ENCODE peak calls at places on chromosomes 2 and 18, in four cellular contexts. One of them, this sample, is unnamed.

GRCh38 chr2:74293191-74294065 is 49.8 kb downstream of the SLC4A5 start:
- DNase-seq in GM23338: no peak
- DNase-seq in neural progenitor cell: no peak
- DNase-seq in HepG2: no peak
- DNase-seq in this sample: no peak

GRCh38 chr2:146221826-146222225 is 1623.0 kb upstream of the ACVR2A start:
- DNase-seq in GM23338: no peak
- DNase-seq in HepG2: no peak
- DNase-seq in neural progenitor cell: no peak
- DNase-seq in this sample: no peak

GRCh38 chr2:878245-878930 is 72.3 kb upstream of the SNTG2 start:
- DNase-seq in neural progenitor cell: no peak
- DNase-seq in GM23338: no peak
- DNase-seq in HepG2: no peak
- DNase-seq in this sample: no peak

GRCh38 chr2:127320067-127320466 is 26.1 kb upstream of the ERCC3 start:
- DNase-seq in GM23338: no peak
- DNase-seq in HepG2: no peak
- DNase-seq in neural progenitor cell: no peak
- DNase-seq in this sample: no peak

GRCh38 chr2:218395090-218395444 is 4.6 kb upstream of the CTDSP1 start:
- DNase-seq in neural progenitor cell: no peak
- DNase-seq in HepG2: no peak
- DNase-seq in GM23338: no peak
- DNase-seq in this sample: no peak

GRCh38 chr2:121408641-121409040 is 122.0 kb upstream of the RNU4ATAC start:
- DNase-seq in GM23338: no peak
- DNase-seq in HepG2: no peak
- DNase-seq in neural progenitor cell: no peak
- DNase-seq in this sample: no peak

GRCh38 chr2:14272396-14273077 is 360.0 kb upstream of the LRATD1 start:
- DNase-seq in neural progenitor cell: no peak
- DNase-seq in GM23338: no peak
- DNase-seq in HepG2: no peak
- DNase-seq in this sample: no peak

GRCh38 chr2:235740821-235741220 is 247.0 kb downstream of the AGAP1 start:
- DNase-seq in neural progenitor cell: peak
- DNase-seq in HepG2: peak
- DNase-seq in GM23338: peak
- DNase-seq in this sample: peak

GRCh38 chr2:23871206-23871605 is 55.7 kb downstream of the ATAD2B start:
- DNase-seq in GM23338: no peak
- DNase-seq in neural progenitor cell: no peak
- DNase-seq in HepG2: no peak
- DNase-seq in this sample: no peak

GRCh38 chr2:239578381-239578780 is 177.6 kb upstream of the HDAC4 start:
- DNase-seq in HepG2: no peak
- DNase-seq in GM23338: no peak
- DNase-seq in neural progenitor cell: no peak
- DNase-seq in this sample: no peak

GRCh38 chr18:24231773-24232735 is 93.2 kb downstream of the CABYR start:
- DNase-seq in GM23338: no peak
- DNase-seq in neural progenitor cell: no peak
- DNase-seq in HepG2: no peak
- DNase-seq in this sample: peak

GRCh38 chr2:216286616-216287231 is 85.6 kb downstream of the MARCHF4 start:
- DNase-seq in HepG2: no peak
- DNase-seq in GM23338: no peak
- DNase-seq in neural progenitor cell: no peak
- DNase-seq in this sample: no peak

GRCh38 chr2:43188561-43189386 is 37.6 kb downstream of the ZFP36L2 start:
- DNase-seq in HepG2: no peak
- DNase-seq in GM23338: no peak
- DNase-seq in neural progenitor cell: no peak
- DNase-seq in this sample: no peak

GRCh38 chr2:48344441-48344756 is 185.6 kb upstream of the STON1 start:
- DNase-seq in neural progenitor cell: no peak
- DNase-seq in GM23338: no peak
- DNase-seq in HepG2: no peak
- DNase-seq in this sample: no peak

GRCh38 chr18:4319738-4320677 is 135.1 kb downstream of the DLGAP1 start:
- DNase-seq in HepG2: no peak
- DNase-seq in GM23338: no peak
- DNase-seq in neural progenitor cell: no peak
- DNase-seq in this sample: peak

GRCh38 chr2:20115902-20116301 is 64.5 kb upstream of the LAPTM4A start:
- DNase-seq in GM23338: no peak
- DNase-seq in HepG2: no peak
- DNase-seq in neural progenitor cell: no peak
- DNase-seq in this sample: no peak

GRCh38 chr2:224968051-224968450 is 74.2 kb downstream of the DOCK10 start:
- DNase-seq in neural progenitor cell: no peak
- DNase-seq in HepG2: no peak
- DNase-seq in GM23338: no peak
- DNase-seq in this sample: no peak

GRCh38 chr2:132766573-132766972 is 96.6 kb upstream of the LYPD1 start:
- DNase-seq in GM23338: no peak
- DNase-seq in HepG2: no peak
- DNase-seq in neural progenitor cell: no peak
- DNase-seq in this sample: no peak

GRCh38 chr2:44747794-44748193 is 193.7 kb upstream of the SIX3 start:
- DNase-seq in neural progenitor cell: no peak
- DNase-seq in HepG2: no peak
- DNase-seq in GM23338: no peak
- DNase-seq in this sample: no peak

GRCh38 chr2:28990445-28990844 is 9.3 kb downstream of the TOGARAM2 start:
- DNase-seq in neural progenitor cell: no peak
- DNase-seq in HepG2: no peak
- DNase-seq in GM23338: no peak
- DNase-seq in this sample: no peak

GRCh38 chr2:113156278-113157107 is 17.3 kb upstream of the PSD4 start:
- DNase-seq in HepG2: peak
- DNase-seq in GM23338: peak
- DNase-seq in neural progenitor cell: no peak
- DNase-seq in this sample: no peak

GRCh38 chr2:30530346-30530745 is 83.3 kb downstream of the LCLAT1 start:
- DNase-seq in GM23338: no peak
- DNase-seq in neural progenitor cell: no peak
- DNase-seq in HepG2: no peak
- DNase-seq in this sample: no peak

GRCh38 chr2:226256709-226257401 is 542.8 kb downstream of the IRS1 start:
- DNase-seq in HepG2: no peak
- DNase-seq in GM23338: no peak
- DNase-seq in neural progenitor cell: no peak
- DNase-seq in this sample: no peak

GRCh38 chr2:184351126-184351525 is 247.2 kb upstream of the ZNF804A start:
- DNase-seq in HepG2: no peak
- DNase-seq in GM23338: no peak
- DNase-seq in neural progenitor cell: no peak
- DNase-seq in this sample: no peak

GRCh38 chr2:23502096-23502495 is 117.1 kb downstream of the KLHL29 start:
- DNase-seq in HepG2: no peak
- DNase-seq in GM23338: peak
- DNase-seq in neural progenitor cell: no peak
- DNase-seq in this sample: no peak

GRCh38 chr2:218028562-218029348 is 26.0 kb upstream of the TNS1 start:
- DNase-seq in HepG2: no peak
- DNase-seq in GM23338: no peak
- DNase-seq in neural progenitor cell: no peak
- DNase-seq in this sample: no peak

GRCh38 chr18:50298443-50299284 is 11.2 kb upstream of the CXXC1 start:
- DNase-seq in GM23338: peak
- DNase-seq in neural progenitor cell: no peak
- DNase-seq in HepG2: no peak
- DNase-seq in this sample: no peak
- TF ChIP-seq EZH2 in GM23338: peak
- TF ChIP-seq EZH2 in neural progenitor cell: no peak
- TF ChIP-seq EZH2 in HepG2: no peak
- TF ChIP-seq EZH2 in this sample: no peak

GRCh38 chr2:231393149-231394131 is 2.1 kb upstream of the B3GNT7 start:
- DNase-seq in GM23338: peak
- DNase-seq in HepG2: peak
- DNase-seq in neural progenitor cell: peak
- DNase-seq in this sample: no peak

GRCh38 chr2:231397011-231397927 is 1.8 kb downstream of the B3GNT7 start:
- DNase-seq in neural progenitor cell: no peak
- DNase-seq in GM23338: no peak
- DNase-seq in HepG2: no peak
- DNase-seq in this sample: no peak

GRCh38 chr2:231394201-231395141 is 1.0 kb upstream of the B3GNT7 start:
- DNase-seq in GM23338: peak
- DNase-seq in HepG2: peak
- DNase-seq in neural progenitor cell: peak
- DNase-seq in this sample: no peak

GRCh38 chr2:231396058-231396821 is 730 bp downstream of the B3GNT7 start:
- DNase-seq in neural progenitor cell: no peak
- DNase-seq in HepG2: no peak
- DNase-seq in GM23338: no peak
- DNase-seq in this sample: no peak

GRCh38 chr2:231395188-231396057 is at the start of gene B3GNT7:
- DNase-seq in HepG2: no peak
- DNase-seq in GM23338: peak
- DNase-seq in neural progenitor cell: peak
- DNase-seq in this sample: no peak
- TF ChIP-seq EZH2 in HepG2: peak
- TF ChIP-seq EZH2 in GM23338: no peak
- TF ChIP-seq EZH2 in neural progenitor cell: no peak
- TF ChIP-seq EZH2 in this sample: peak

GRCh38 chr2:70893186-70893585 is 42.5 kb upstream of the ATP6V1B1 start:
- DNase-seq in GM23338: no peak
- DNase-seq in HepG2: no peak
- DNase-seq in neural progenitor cell: no peak
- DNase-seq in this sample: no peak
- TF ChIP-seq EZH2 in GM23338: no peak
- TF ChIP-seq EZH2 in HepG2: no peak
- TF ChIP-seq EZH2 in neural progenitor cell: peak
- TF ChIP-seq EZH2 in this sample: no peak

DNA sequence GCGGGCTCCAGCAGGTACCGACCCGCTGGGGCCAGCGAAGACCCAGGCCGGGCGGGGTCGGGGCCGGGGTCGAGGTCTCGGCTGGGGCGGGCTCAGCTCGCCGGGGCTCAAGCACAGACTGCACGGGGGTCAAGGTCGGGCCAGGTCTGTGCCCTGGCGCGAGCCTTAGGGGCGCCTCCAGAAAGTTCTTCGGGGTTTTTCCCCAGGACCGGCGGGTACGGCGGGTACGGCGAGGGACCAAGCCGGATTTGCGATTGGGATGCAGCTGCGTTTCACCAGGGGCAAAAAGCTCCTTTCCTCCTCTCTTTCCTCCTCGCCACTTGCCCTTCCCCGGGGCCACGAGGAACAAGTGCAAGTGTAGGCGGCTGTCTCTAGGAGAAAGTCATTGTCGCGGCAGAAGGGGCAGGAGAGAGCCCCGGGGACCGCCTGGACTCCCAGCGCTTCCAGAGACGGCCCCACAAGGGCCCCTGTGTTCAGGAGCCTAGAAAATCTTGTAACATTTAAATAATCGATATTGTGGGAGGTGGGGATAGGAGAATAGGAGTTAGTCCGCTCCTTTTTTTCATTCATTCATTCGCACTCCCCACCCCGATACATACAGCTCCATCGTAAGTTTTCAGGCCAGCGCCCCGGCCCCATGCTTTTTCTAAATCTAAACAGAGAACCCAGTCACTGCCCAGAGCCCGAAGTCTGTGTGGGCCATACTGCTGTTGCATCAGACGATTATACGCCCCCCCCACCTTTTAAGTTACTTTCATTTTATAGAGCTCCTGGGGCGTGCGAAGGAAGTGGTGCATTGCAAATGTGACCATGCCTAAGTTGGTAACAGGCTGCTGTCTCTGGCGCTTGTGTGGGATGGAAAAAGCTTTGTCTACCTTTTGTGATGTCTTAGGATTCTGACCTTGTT is 679 bp downstream of the PMAIP1 start:
- DNase-seq in GM23338: peak
- DNase-seq in neural progenitor cell: peak
- DNase-seq in HepG2: no peak
- DNase-seq in this sample: peak
- TF ChIP-seq EZH2 in GM23338: no peak
- TF ChIP-seq EZH2 in neural progenitor cell: peak
- TF ChIP-seq EZH2 in HepG2: no peak
- TF ChIP-seq EZH2 in this sample: no peak

DNA sequence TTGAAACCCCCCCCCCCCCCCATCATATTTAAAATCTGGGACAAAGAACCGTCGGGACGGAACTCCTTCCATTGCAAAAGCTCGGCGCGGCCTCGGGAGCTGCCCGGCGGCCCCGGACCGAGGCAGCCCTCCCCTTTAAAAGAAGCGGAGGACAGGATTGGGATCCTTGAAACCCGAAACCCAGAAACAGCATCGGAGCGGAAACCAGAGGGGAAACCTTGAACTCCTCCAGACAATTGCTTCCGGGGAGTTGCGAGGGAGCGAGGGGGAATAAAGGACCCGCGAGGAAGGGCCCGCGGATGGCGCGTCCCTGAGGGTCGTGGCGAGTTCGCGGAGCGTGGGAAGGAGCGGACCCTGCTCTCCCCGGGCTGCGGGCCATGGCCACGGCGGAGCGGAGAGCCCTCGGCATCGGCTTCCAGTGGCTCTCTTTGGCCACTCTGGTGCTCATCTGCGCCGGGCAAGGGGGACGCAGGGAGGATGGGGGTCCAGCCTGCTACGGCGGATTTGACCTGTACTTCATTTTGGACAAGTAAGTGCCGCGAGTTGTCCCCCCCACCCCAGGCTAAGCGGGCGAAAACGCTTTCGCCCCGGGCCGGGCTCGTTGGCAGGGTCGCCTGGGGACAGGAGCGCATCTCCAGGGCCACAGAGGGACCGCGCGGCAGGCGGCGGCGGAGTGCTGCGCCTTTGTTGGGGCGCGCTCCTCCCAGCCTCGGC is at the start of gene ANTXR1:
- DNase-seq in neural progenitor cell: peak
- DNase-seq in GM23338: peak
- DNase-seq in HepG2: peak
- DNase-seq in this sample: peak
- TF ChIP-seq EZH2 in neural progenitor cell: no peak
- TF ChIP-seq EZH2 in GM23338: no peak
- TF ChIP-seq EZH2 in HepG2: peak
- TF ChIP-seq EZH2 in this sample: no peak

GRCh38 chr2:203750669-203751068 is 44.2 kb downstream of the CD28 start:
- DNase-seq in neural progenitor cell: no peak
- DNase-seq in GM23338: no peak
- DNase-seq in HepG2: no peak
- DNase-seq in this sample: no peak
- TF ChIP-seq EZH2 in neural progenitor cell: no peak
- TF ChIP-seq EZH2 in GM23338: no peak
- TF ChIP-seq EZH2 in HepG2: no peak
- TF ChIP-seq EZH2 in this sample: no peak